ENCODE peak calls at places on chromosomes 3 and 15, in ten cellular contexts. H, P, F, N, R, K, X, Q, T and I are unnamed samples.

GRCh38 chr15:39338251-39338650 is 242.6 kb upstream of the THBS1 start:
- DNase-seq in Q (no peak), P (no peak), R (no peak), H (no peak), N (no peak), F (no peak), T (no peak), K (no peak), X (no peak), I (no peak)

GRCh38 chr15:101036189-101036588 is 117.0 kb downstream of the LRRK1 start:
- DNase-seq in K (no peak), F (no peak), R (no peak), Q (no peak), T (no peak), H (no peak), P (no peak), N (no peak), X (no peak), I (no peak)

GRCh38 chr3:66076861-66077495 is 38.3 kb upstream of the MAGI1 start:
- DNase-seq in K (no peak), R (no peak), T (no peak), N (no peak), X (no peak), Q (no peak), P (peak), F (no peak), H (no peak), I (no peak)

GRCh38 chr3:127454051-127454450 is 136.5 kb downstream of the TPRA1 start:
- DNase-seq in R (no peak), P (no peak), Q (no peak), T (no peak), X (no peak), F (no peak), H (no peak), K (no peak), N (no peak), I (no peak)

GRCh38 chr3:160948273-160948672 is 156.9 kb downstream of the B3GALNT1 start:
- DNase-seq in T (no peak), K (no peak), F (no peak), R (no peak), P (no peak), Q (no peak), H (no peak), N (no peak), X (no peak), I (no peak)

GRCh38 chr3:31724681-31725080 is 192.0 kb downstream of the STT3B start:
- DNase-seq in F (no peak), K (no peak), R (no peak), P (peak), X (no peak), N (no peak), T (no peak), H (no peak), Q (no peak), I (no peak)

GRCh38 chr15:71387825-71388224 is 272.6 kb downstream of the THSD4 start:
- DNase-seq in P (no peak), F (no peak), N (no peak), H (no peak), K (no peak), R (no peak), X (no peak), T (no peak), Q (no peak), I (no peak)

GRCh38 chr3:177294221-177294620 is 96.9 kb upstream of the TBL1XR1 start:
- DNase-seq in F (no peak), T (no peak), H (no peak), X (no peak), P (peak), Q (no peak), K (no peak), R (no peak), N (no peak), I (no peak)

GRCh38 chr15:59917504-59918157 is 86.5 kb upstream of the FOXB1 start:
- DNase-seq in R (peak), X (peak), P (peak), Q (peak), F (peak), N (no peak), H (peak), K (no peak), T (peak), I (peak)

GRCh38 chr15:38699633-38700230 is 135.1 kb upstream of the RASGRP1 start:
- DNase-seq in X (peak), H (peak), P (peak), N (no peak), T (peak), F (peak), R (peak), K (no peak), Q (peak), I (peak)

GRCh38 chr3:63824309-63824708 is 5.2 kb downstream of the C3orf49 start:
- DNase-seq in Q (peak), N (no peak), X (no peak), R (no peak), T (no peak), F (no peak), K (no peak), H (no peak), P (peak), I (no peak)

GRCh38 chr3:151499198-151499597 is 38.3 kb upstream of the IGSF10 start:
- DNase-seq in X (no peak), P (no peak), N (no peak), H (no peak), F (no peak), K (no peak), T (no peak), Q (no peak), R (no peak), I (no peak)

GRCh38 chr15:36428102-36428845 is 151.2 kb upstream of the CDIN1 start:
- DNase-seq in P (peak), F (no peak), H (no peak), K (no peak), T (no peak), R (no peak), Q (peak), X (no peak), N (no peak), I (no peak)

GRCh38 chr3:157914882-157915281 is 191.3 kb downstream of the SHOX2 start:
- DNase-seq in F (no peak), P (peak), Q (no peak), N (no peak), R (no peak), H (no peak), T (no peak), K (no peak), X (no peak), I (no peak)

GRCh38 chr3:45597166-45597565 is 2.6 kb downstream of the LIMD1 start:
- DNase-seq in X (no peak), R (peak), H (no peak), N (no peak), P (peak), F (no peak), Q (no peak), T (no peak), K (no peak), I (no peak)

GRCh38 chr3:153051427-153052095 is 110.5 kb upstream of the RAP2B start:
- DNase-seq in T (no peak), H (no peak), K (no peak), N (no peak), Q (peak), R (no peak), X (no peak), P (peak), F (no peak), I (no peak)

GRCh38 chr3:54104084-54104483 is 18.3 kb upstream of the CACNA2D3 start:
- DNase-seq in T (no peak), H (no peak), K (no peak), R (no peak), F (no peak), P (no peak), X (no peak), Q (no peak), N (no peak), I (no peak)

GRCh38 chr15:91032919-91033803 is 10.8 kb upstream of the VPS33B start:
- DNase-seq in Q (no peak), H (peak), P (no peak), X (no peak), R (peak), K (no peak), N (no peak), T (peak), F (peak), I (no peak)

GRCh38 chr3:57958642-57959406 is 49.4 kb upstream of the FLNB start:
- DNase-seq in T (no peak), N (no peak), P (peak), H (no peak), X (no peak), R (no peak), F (no peak), Q (no peak), K (no peak), I (no peak)

GRCh38 chr3:48157950-48158376 is 30.3 kb downstream of the CDC25A start:
- DNase-seq in T (peak), R (peak), H (peak), N (no peak), X (no peak), F (peak), K (no peak), P (peak), Q (peak), I (peak)